ENCODE peak calls at places on chromosome 1, in six cellular contexts. One of them, this sample, is unnamed.

GRCh38 chr1:171257207-171258052 is 9.1 kb downstream of the FMO1 start:
- DNase-seq in adipocyte: peak; percentile 47
- DNase-seq in upper lobe of left lung: peak; percentile 49
- DNase-seq in Panc1: no peak
- DNase-seq in GM23248: peak; percentile 82
- DNase-seq in pancreas: peak; percentile 78
- DNase-seq in this sample: no peak

GRCh38 chr1:239997160-239997514 is 94.5 kb upstream of the FMN2 start:
- DNase-seq in pancreas: no peak
- DNase-seq in Panc1: no peak
- DNase-seq in GM23248: no peak
- DNase-seq in adipocyte: no peak
- DNase-seq in upper lobe of left lung: no peak
- DNase-seq in this sample: no peak

GRCh38 chr1:3984586-3984985 is 84.5 kb upstream of the C1orf174 start:
- DNase-seq in adipocyte: no peak
- DNase-seq in Panc1: no peak
- DNase-seq in GM23248: no peak
- DNase-seq in pancreas: no peak
- DNase-seq in upper lobe of left lung: no peak
- DNase-seq in this sample: no peak

GRCh38 chr1:79006564-79006963 is at the start of gene ADGRL4:
- DNase-seq in adipocyte: peak; percentile 53
- DNase-seq in pancreas: peak; percentile 57
- DNase-seq in Panc1: no peak
- DNase-seq in GM23248: peak; percentile 73
- DNase-seq in upper lobe of left lung: peak; percentile 84
- DNase-seq in this sample: no peak

GRCh38 chr1:85202864-85203255 is 2.0 kb upstream of the SYDE2 start:
- DNase-seq in GM23248: no peak
- DNase-seq in upper lobe of left lung: no peak
- DNase-seq in Panc1: no peak
- DNase-seq in adipocyte: no peak
- DNase-seq in pancreas: no peak
- DNase-seq in this sample: no peak

GRCh38 chr1:163056832-163057231 is 12.3 kb upstream of the RGS4 start:
- DNase-seq in Panc1: no peak
- DNase-seq in GM23248: peak; percentile 75
- DNase-seq in pancreas: no peak
- DNase-seq in upper lobe of left lung: no peak
- DNase-seq in adipocyte: peak; percentile 87
- DNase-seq in this sample: no peak

GRCh38 chr1:42137766-42138165 is 15.4 kb upstream of the GUCA2B start:
- DNase-seq in upper lobe of left lung: peak; percentile 32
- DNase-seq in adipocyte: no peak
- DNase-seq in Panc1: no peak
- DNase-seq in GM23248: no peak
- DNase-seq in pancreas: no peak
- DNase-seq in this sample: no peak

GRCh38 chr1:155880856-155881255 is 21.5 kb downstream of the SYT11 start:
- DNase-seq in GM23248: no peak
- DNase-seq in Panc1: no peak
- DNase-seq in upper lobe of left lung: no peak
- DNase-seq in pancreas: no peak
- DNase-seq in adipocyte: no peak
- DNase-seq in this sample: no peak

GRCh38 chr1:233114159-233114558 is 163.7 kb downstream of the NTPCR start:
- DNase-seq in upper lobe of left lung: no peak
- DNase-seq in adipocyte: no peak
- DNase-seq in Panc1: no peak
- DNase-seq in pancreas: no peak
- DNase-seq in GM23248: peak; percentile 50
- DNase-seq in this sample: no peak

GRCh38 chr1:47732489-47732888 is 264.7 kb downstream of the TRABD2B start:
- DNase-seq in GM23248: no peak
- DNase-seq in upper lobe of left lung: no peak
- DNase-seq in pancreas: no peak
- DNase-seq in Panc1: no peak
- DNase-seq in adipocyte: no peak
- DNase-seq in this sample: no peak

GRCh38 chr1:36359911-36360310 is 25.8 kb downstream of the STK40 start:
- DNase-seq in upper lobe of left lung: no peak
- DNase-seq in pancreas: no peak
- DNase-seq in adipocyte: no peak
- DNase-seq in Panc1: no peak
- DNase-seq in GM23248: peak; percentile 8
- DNase-seq in this sample: peak; percentile 13

DNA sequence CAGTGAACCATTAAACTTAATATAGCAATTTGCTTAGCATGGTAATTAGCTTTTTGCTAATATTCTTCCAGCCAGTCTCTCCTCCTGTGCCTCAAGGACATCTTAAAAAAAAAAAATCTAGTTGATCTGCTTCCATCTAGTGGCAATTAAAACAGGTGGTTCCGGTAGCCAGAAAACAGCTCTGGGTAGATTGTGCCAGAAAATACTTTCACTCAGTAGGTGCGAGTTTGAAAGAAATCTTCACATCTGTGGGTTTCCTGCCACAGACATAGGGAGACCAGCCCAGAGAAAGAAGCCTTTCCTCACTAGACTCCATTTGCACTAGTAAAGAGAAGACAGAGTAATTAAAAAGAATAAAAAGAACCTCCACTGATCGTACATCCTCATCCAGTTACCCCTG is 17.1 kb downstream of the SELL start:
- DNase-seq in Panc1: no peak
- DNase-seq in adipocyte: no peak
- DNase-seq in upper lobe of left lung: no peak
- DNase-seq in pancreas: no peak
- DNase-seq in GM23248: no peak
- DNase-seq in this sample: peak; percentile 28
- H3K4me1 ChIP-seq in Panc1: no peaks in the 10 kb centered on the region
- H3K4me1 ChIP-seq in adipocyte: no peaks in the 10 kb centered on the region
- H3K4me1 ChIP-seq in upper lobe of left lung: peaks cover 20% of the 10 kb centered on the region
- H3K4me1 ChIP-seq in pancreas: no peaks in the 10 kb centered on the region
- H3K4me1 ChIP-seq in GM23248: no peaks in the 10 kb centered on the region
- H3K4me1 ChIP-seq in this sample: peaks cover 76% of the 10 kb centered on the region

DNA sequence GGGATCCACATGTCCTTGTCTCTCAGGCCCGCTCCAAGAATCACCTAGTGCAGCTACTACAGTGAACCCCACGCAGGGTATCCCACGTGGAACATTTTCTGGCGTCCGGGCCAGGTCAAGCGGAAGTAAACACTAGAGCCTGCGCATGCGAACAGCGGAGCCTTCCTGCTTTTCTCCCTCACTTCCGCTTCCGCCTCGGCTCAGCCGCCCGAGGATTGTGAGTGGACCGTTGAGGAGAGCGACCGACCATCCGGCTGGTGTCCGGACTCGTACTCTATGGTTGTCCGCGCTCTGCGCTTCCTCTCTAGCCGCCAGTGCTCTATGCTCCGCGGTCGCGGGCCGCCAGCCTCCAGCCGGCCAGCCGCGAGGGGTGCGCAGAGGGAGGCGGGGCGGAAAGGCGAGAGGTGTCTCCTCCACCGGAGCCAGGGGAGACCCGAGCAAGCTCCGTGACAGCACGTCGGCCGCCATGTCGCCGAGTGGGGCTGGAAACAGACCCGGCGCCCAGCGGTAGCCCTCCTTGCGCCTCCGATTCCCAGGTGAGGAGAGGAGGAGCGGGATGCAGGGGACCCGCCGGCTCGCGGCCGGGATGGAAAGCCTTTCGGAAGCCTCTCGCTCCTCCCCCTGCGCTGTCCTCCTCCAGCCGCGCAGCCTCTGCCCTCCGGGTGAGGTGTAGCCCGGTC is at the start of the genes CNST and TFB2M:
- DNase-seq in adipocyte: peak; percentile 99
- DNase-seq in Panc1: peak; percentile 96
- DNase-seq in upper lobe of left lung: peak; percentile 97
- DNase-seq in pancreas: peak; percentile 93
- DNase-seq in GM23248: peak; percentile 100
- DNase-seq in this sample: peak; percentile 86
- H3K4me1 ChIP-seq in adipocyte: peaks cover 37% of the 10 kb centered on the region
- H3K4me1 ChIP-seq in Panc1: peaks cover 24% of the 10 kb centered on the region
- H3K4me1 ChIP-seq in upper lobe of left lung: peaks cover 49% of the 10 kb centered on the region
- H3K4me1 ChIP-seq in pancreas: peaks cover 7% of the 10 kb centered on the region
- H3K4me1 ChIP-seq in GM23248: peaks cover 43% of the 10 kb centered on the region
- H3K4me1 ChIP-seq in this sample: peaks cover 29% of the 10 kb centered on the region

GRCh38 chr1:235014756-235015155 is 113.9 kb downstream of the TOMM20 start:
- DNase-seq in pancreas: no peak
- DNase-seq in upper lobe of left lung: no peak
- DNase-seq in adipocyte: no peak
- DNase-seq in GM23248: no peak
- DNase-seq in Panc1: no peak
- DNase-seq in this sample: no peak
- H3K4me1 ChIP-seq in pancreas: no peaks in the 10 kb centered on the region
- H3K4me1 ChIP-seq in upper lobe of left lung: no peaks in the 10 kb centered on the region
- H3K4me1 ChIP-seq in adipocyte: peaks cover 52% of the 10 kb centered on the region
- H3K4me1 ChIP-seq in GM23248: peaks cover 50% of the 10 kb centered on the region
- H3K4me1 ChIP-seq in Panc1: peaks cover 15% of the 10 kb centered on the region
- H3K4me1 ChIP-seq in this sample: peaks cover 26% of the 10 kb centered on the region

DNA sequence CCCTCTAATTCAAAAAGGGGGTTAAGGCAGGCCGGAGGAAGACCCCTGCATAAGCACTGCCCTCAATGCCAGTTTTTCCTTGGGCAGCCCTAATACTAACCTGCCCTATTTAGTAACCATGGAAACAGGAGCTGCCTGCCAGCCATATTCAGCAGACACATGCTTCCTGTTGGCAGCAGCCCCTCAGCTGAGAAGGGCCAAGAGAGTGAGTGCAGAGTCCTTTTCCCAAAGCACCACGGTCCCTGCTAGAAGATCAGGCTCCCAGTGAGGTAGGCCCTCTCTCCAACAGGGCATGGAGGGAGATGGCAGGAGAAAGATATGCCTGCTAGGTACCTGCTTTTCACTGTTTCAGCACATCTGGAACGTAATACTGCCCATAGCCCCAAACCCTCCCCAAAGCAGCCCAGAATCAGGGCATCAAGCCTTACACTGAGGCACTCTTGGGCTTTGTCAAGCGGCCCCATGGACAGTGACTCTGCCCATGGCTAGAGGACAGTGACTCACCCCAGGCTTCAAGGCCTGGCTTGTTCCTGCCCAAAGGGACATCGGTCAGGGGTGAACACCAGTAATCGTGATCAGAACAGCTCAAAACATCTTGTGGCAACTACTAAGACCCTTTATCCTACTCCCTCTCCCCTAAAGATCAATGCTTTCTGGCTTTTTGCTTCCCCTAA is 64.5 kb downstream of the BCAR3 start:
- DNase-seq in pancreas: no peak
- DNase-seq in Panc1: no peak
- DNase-seq in GM23248: peak; percentile 64
- DNase-seq in adipocyte: no peak
- DNase-seq in upper lobe of left lung: no peak
- DNase-seq in this sample: no peak
- H3K4me1 ChIP-seq in pancreas: peaks cover 24% of the 10 kb centered on the region
- H3K4me1 ChIP-seq in Panc1: peaks cover 77% of the 10 kb centered on the region
- H3K4me1 ChIP-seq in GM23248: peaks cover 82% of the 10 kb centered on the region
- H3K4me1 ChIP-seq in adipocyte: peaks cover 79% of the 10 kb centered on the region
- H3K4me1 ChIP-seq in upper lobe of left lung: peaks cover 38% of the 10 kb centered on the region
- H3K4me1 ChIP-seq in this sample: peaks cover 6% of the 10 kb centered on the region